ENCODE peak calls at places on chromosomes 5 and 9, in seven cellular contexts. A is myocyte; U is HCT116; V is fibroblast of the aortic adventitia; M is stimulated activated CD4-positive, alpha-beta T cell treated with anti-CD3 and anti-CD28 coated beads, TNF-alpha, amount 100 ng/mL, for 24 hours; N is SHP77 treated with DMSO at 0.1 percent for 48 hours; B is activated T-cell treated with anti-CD3 and anti-CD28 coated beads, Interleukin-2, amount 50 U/mL, for 24 hours. C is an unnamed sample.

GRCh38 chr5:93422652-93423332 is 158.2 kb downstream of the NR2F1-AS1 start:
- DNase-seq in V (no peak), B (no peak), A (no peak), M (no peak), N (no peak), U (no peak), C (no peak)

GRCh38 chr5:78671609-78672008 is 23.0 kb upstream of the LHFPL2 start:
- DNase-seq in U (no peak), B (no peak), M (no peak), V (peak; percentile 94), N (no peak), A (no peak), C (no peak)

GRCh38 chr5:149957855-149958254 is 2.7 kb upstream of the SLC26A2 start:
- DNase-seq in N (no peak), M (no peak), U (no peak), V (no peak), B (no peak), A (no peak), C (no peak)

GRCh38 chr5:35876922-35877321 is 20.2 kb downstream of the IL7R start:
- DNase-seq in B (no peak), U (no peak), A (peak; percentile 14), N (no peak), V (peak; percentile 65), M (no peak), C (no peak)

GRCh38 chr5:75457691-75458090 is 53.7 kb downstream of the CERT1 start:
- DNase-seq in M (no peak), B (no peak), V (no peak), U (no peak), N (no peak), A (no peak), C (no peak)

GRCh38 chr5:91281409-91281808 is 101.7 kb downstream of the ARRDC3 start:
- DNase-seq in U (peak; percentile 34), M (no peak), N (no peak), B (no peak), V (peak; percentile 90), A (peak; percentile 68), C (peak; percentile 40)

GRCh38 chr5:56429110-56429561 is 196.0 kb upstream of the ANKRD55 start:
- DNase-seq in A (no peak), B (no peak), V (no peak), N (no peak), M (no peak), U (no peak), C (peak; percentile 8)

GRCh38 chr9:69758001-69758730 is 1.6 kb downstream of the PTAR1 start:
- DNase-seq in U (no peak), N (no peak), M (no peak), V (peak; percentile 70), B (no peak), A (no peak), C (peak; percentile 20)

GRCh38 chr5:148556835-148557234 is 97.5 kb downstream of the HTR4 start:
- DNase-seq in U (no peak), M (no peak), N (no peak), B (no peak), A (no peak), V (no peak), C (no peak)

GRCh38 chr9:96508227-96508940 is 58.4 kb downstream of the HABP4 start:
- DNase-seq in B (no peak), N (no peak), A (no peak), M (no peak), U (no peak), V (no peak), C (no peak)

GRCh38 chr5:17257705-17258273 is 40.4 kb downstream of the BASP1 start:
- DNase-seq in B (no peak), N (no peak), A (peak; percentile 17), V (peak; percentile 23), M (no peak), U (no peak), C (no peak)

GRCh38 chr9:111529787-111530186 is 4.8 kb downstream of the ZNF483 start:
- DNase-seq in B (no peak), A (no peak), V (no peak), N (no peak), U (no peak), M (no peak), C (no peak)

GRCh38 chr9:85515021-85515420 is 226.7 kb downstream of the AGTPBP1 start:
- DNase-seq in V (no peak), U (peak; percentile 22), B (no peak), A (no peak), M (no peak), N (no peak), C (no peak)

GRCh38 chr9:136882109-136882946 is 4.0 kb upstream of the TRAF2 start:
- DNase-seq in A (peak; percentile 66), B (peak; percentile 90), M (peak; percentile 86), N (no peak), V (peak; percentile 75), U (peak; percentile 56), C (peak; percentile 91)

GRCh38 chr9:108991479-108991878 is 21.8 kb downstream of the CTNNAL1 start:
- DNase-seq in B (no peak), A (no peak), V (peak; percentile 80), M (no peak), U (no peak), N (no peak), C (no peak)

GRCh38 chr5:53017383-53017782 is 28.2 kb downstream of the ITGA2 start:
- DNase-seq in B (no peak), N (no peak), A (no peak), U (no peak), V (no peak), M (no peak), C (no peak)

GRCh38 chr5:137192293-137192743 is 306.8 kb downstream of the SPOCK1 start:
- DNase-seq in B (no peak), U (no peak), A (peak; percentile 17), N (peak; percentile 53), V (no peak), M (no peak), C (peak; percentile 84)

GRCh38 chr5:96627792-96628191 is 34.4 kb upstream of the CAST start:
- DNase-seq in U (no peak), A (no peak), B (no peak), N (no peak), M (no peak), V (no peak), C (peak; percentile 76)

GRCh38 chr9:20988916-20989315 is 42.5 kb downstream of the HACD4 start:
- DNase-seq in A (peak; percentile 9), N (no peak), M (no peak), U (no peak), B (no peak), V (peak; percentile 27), C (peak; percentile 33)

GRCh38 chr9:124769451-124770358 is 1.4 kb downstream of the NR6A1 start:
- DNase-seq in U (peak; percentile 85), V (no peak), N (no peak), A (no peak), B (peak; percentile 59), M (no peak), C (peak; percentile 64)

GRCh38 chr9:129606161-129607025 is 14.5 kb downstream of the C9orf50 start:
- DNase-seq in B (no peak), N (no peak), U (no peak), M (no peak), A (peak; percentile 70), V (no peak), C (no peak)

GRCh38 chr9:76403352-76403751 is 9.1 kb upstream of the RFK start:
- DNase-seq in M (no peak), B (no peak), N (no peak), U (peak; percentile 42), A (peak; percentile 76), V (peak; percentile 90), C (peak; percentile 59)

GRCh38 chr9:129664664-129665007 is 811 bp upstream of the PRRX2 start:
- DNase-seq in U (no peak), N (no peak), M (no peak), A (no peak), B (no peak), V (no peak), C (peak; percentile 28)

GRCh38 chr9:117416856-117417255 is 2.0 kb upstream of the ASTN2 start:
- DNase-seq in B (no peak), M (no peak), V (no peak), U (no peak), A (no peak), N (no peak), C (peak; percentile 29)

GRCh38 chr9:115425614-115426013 is 307.7 kb upstream of the TNC start:
- DNase-seq in B (no peak), N (no peak), V (no peak), M (no peak), U (no peak), A (no peak), C (no peak)

GRCh38 chr5:9342161-9342787 is 203.6 kb downstream of the SEMA5A start:
- DNase-seq in A (no peak), M (no peak), U (no peak), B (no peak), N (no peak), V (no peak), C (no peak)

GRCh38 chr5:39423331-39423751 is 1.4 kb downstream of the DAB2 start:
- DNase-seq in V (peak; percentile 35), M (no peak), A (no peak), B (no peak), U (no peak), N (no peak), C (no peak)

GRCh38 chr9:38006163-38006562 is 62.9 kb downstream of the SHB start:
- DNase-seq in N (no peak), B (no peak), V (no peak), A (no peak), U (no peak), M (no peak), C (no peak)

GRCh38 chr9:110340306-110340705 is 2.6 kb upstream of the TXNDC8 start:
- DNase-seq in U (peak; percentile 24), N (no peak), M (no peak), A (no peak), B (no peak), V (peak; percentile 35), C (peak; percentile 3)

GRCh38 chr5:97554992-97555981 is 372.2 kb upstream of the RIOK2 start:
- DNase-seq in V (peak; percentile 56), N (no peak), U (no peak), B (no peak), A (peak; percentile 77), M (no peak), C (no peak)

GRCh38 chr5:74506119-74506518 is 134.4 kb downstream of the ENC1 start:
- DNase-seq in B (no peak), V (no peak), A (no peak), N (no peak), U (no peak), M (no peak), C (no peak)